ENCODE peak calls at places on chromosome 6, in nine cellular contexts. F is kidney tubule cell, N is tibial artery, I is adipocyte, X is amniotic stem cell, G is IMR-90, T is fibroblast of lung, A is A549, K is kidney glomerular epithelial cell. E is an unnamed sample.
A peak's percentile ranks its signal among the peaks of the same experiment; 100 is the strongest.

GRCh38 chr6:33958208-33958862 is 154.5 kb upstream of the MLN start:
- DNase-seq in F (peak; percentile 1), N (no peak), I (no peak), X (no peak), G (no peak), T (no peak), A (no peak), K (no peak), E (no peak)

GRCh38 chr6:113457156-113457555 is 400.0 kb upstream of the MARCKS start:
- DNase-seq in F (peak; percentile 60), N (no peak), I (peak; percentile 96), X (peak; percentile 84), G (peak; percentile 81), T (peak; percentile 98), A (no peak), K (peak; percentile 62), E (peak; percentile 60)

GRCh38 chr6:18265099-18265372 is 706 bp upstream of the DEK start:
- DNase-seq in F (no peak), N (no peak), I (no peak), X (no peak), G (no peak), T (no peak), A (no peak), K (no peak), E (no peak)

GRCh38 chr6:106477790-106478189 is 117.3 kb downstream of the CRYBG1 start:
- DNase-seq in F (peak; percentile 18), N (no peak), I (no peak), X (no peak), G (no peak), T (no peak), A (no peak), K (no peak), E (no peak)

GRCh38 chr6:95690328-95690727 is 113.0 kb downstream of the MANEA start:
- DNase-seq in F (no peak), N (no peak), I (no peak), X (no peak), G (no peak), T (no peak), A (no peak), K (no peak), E (no peak)

GRCh38 chr6:39925931-39926290 is 8.4 kb downstream of the MOCS1 start:
- DNase-seq in F (no peak), N (no peak), I (no peak), X (no peak), G (no peak), T (no peak), A (no peak), K (no peak), E (no peak)

GRCh38 chr6:15421945-15422733 is 176.3 kb downstream of the JARID2 start:
- DNase-seq in F (peak; percentile 72), N (no peak), I (no peak), X (no peak), G (no peak), T (no peak), A (no peak), K (no peak), E (no peak)

GRCh38 chr6:6220718-6221117 is 99.7 kb downstream of the F13A1 start:
- DNase-seq in F (no peak), N (no peak), I (no peak), X (no peak), G (no peak), T (no peak), A (no peak), K (no peak), E (no peak)

GRCh38 chr6:83215131-83216047 is 22.2 kb downstream of the RWDD2A start:
- DNase-seq in F (peak; percentile 73), N (peak; percentile 76), I (peak; percentile 93), X (peak; percentile 47), G (peak; percentile 80), T (peak; percentile 83), A (peak; percentile 10), K (peak; percentile 20), E (peak; percentile 33)

GRCh38 chr6:94323853-94324252 is 904.5 kb upstream of the EPHA7 start:
- DNase-seq in F (peak; percentile 9), N (no peak), I (no peak), X (no peak), G (no peak), T (no peak), A (no peak), K (peak; percentile 12), E (no peak)

GRCh38 chr6:144264270-144265060 is 20.7 kb upstream of the UTRN start:
- DNase-seq in F (peak; percentile 93), N (no peak), I (peak; percentile 94), X (peak; percentile 89), G (peak; percentile 90), T (peak; percentile 95), A (peak; percentile 64), K (peak; percentile 98), E (peak; percentile 92)

GRCh38 chr6:144922120-144922722 is 637.1 kb downstream of the UTRN start:
- DNase-seq in F (peak; percentile 23), N (no peak), I (peak; percentile 78), X (no peak), G (peak; percentile 42), T (no peak), A (no peak), K (no peak), E (no peak)

E was measured in RCC 7860.